ENCODE peak calls at places on chromosomes 6 and 20, in seven cellular contexts. Y is naive thymus-derived CD8-positive, alpha-beta T cell; R is NCI-H345; F is nucleus accumbens; U is NCI-H1105; W is frontal cortex; Q is left colon. T is an unnamed sample.

GRCh38 chr6:9933674-9934073 is 481.2 kb downstream of the TFAP2A start:
- DNase-seq in Y (no peak), R (no peak), F (no peak), U (no peak), W (no peak), Q (no peak), T (no peak)

GRCh38 chr6:143063631-143064030 is 2.9 kb downstream of the AIG1 start:
- DNase-seq in Y (no peak), R (no peak), F (no peak), U (no peak), W (no peak), Q (no peak), T (no peak)

GRCh38 chr6:1923454-1923853 is 313.7 kb downstream of the FOXC1 start:
- DNase-seq in Y (no peak), R (no peak), F (no peak), U (no peak), W (no peak), Q (no peak), T (no peak)

GRCh38 chr20:23097636-23098580 is 11.8 kb upstream of the CD93 start:
- DNase-seq in Y (no peak), R (no peak), F (no peak), U (no peak), W (no peak), Q (no peak), T (no peak)

GRCh38 chr6:136174510-136174909 is 75.6 kb downstream of the MTFR2 start:
- DNase-seq in Y (no peak), R (no peak), F (no peak), U (no peak), W (no peak), Q (no peak), T (no peak)

GRCh38 chr6:46468611-46469010 is 22.6 kb downstream of the RCAN2 start:
- DNase-seq in Y (no peak), R (no peak), F (no peak), U (no peak), W (no peak), Q (no peak), T (no peak)

GRCh38 chr20:57450419-57450818 is 59.2 kb downstream of the RBM38 start:
- DNase-seq in Y (peak), R (no peak), F (no peak), U (no peak), W (no peak), Q (peak), T (no peak)

GRCh38 chr20:35093245-35093884 is 758 bp upstream of the TRPC4AP start:
- DNase-seq in Y (no peak), R (no peak), F (no peak), U (no peak), W (no peak), Q (no peak), T (no peak)

GRCh38 chr20:23622839-23623343 is 14.9 kb downstream of the CST3 start:
- DNase-seq in Y (no peak), R (peak), F (no peak), U (no peak), W (no peak), Q (peak), T (no peak)

GRCh38 chr6:21816231-21816630 is 222.7 kb downstream of the SOX4 start:
- DNase-seq in Y (no peak), R (no peak), F (no peak), U (no peak), W (no peak), Q (no peak), T (no peak)

GRCh38 chr6:2503816-2504494 is 246.8 kb downstream of the MYLK4 start:
- DNase-seq in Y (no peak), R (no peak), F (no peak), U (no peak), W (no peak), Q (no peak), T (no peak)

GRCh38 chr6:118317581-118318563 is 230.2 kb upstream of the PLN start:
- DNase-seq in Y (no peak), R (no peak), F (no peak), U (no peak), W (no peak), Q (no peak), T (no peak)

GRCh38 chr6:107061125-107062020 is 33.4 kb downstream of the MTRES1 start:
- DNase-seq in Y (peak), R (no peak), F (no peak), U (no peak), W (no peak), Q (no peak), T (no peak)

GRCh38 chr20:64003970-64004725 is 23.2 kb downstream of the PRPF6 start:
- DNase-seq in Y (no peak), R (no peak), F (no peak), U (no peak), W (no peak), Q (no peak), T (no peak)

GRCh38 chr20:54188132-54188835 is 14.5 kb upstream of the CYP24A1 start:
- DNase-seq in Y (no peak), R (no peak), F (no peak), U (no peak), W (no peak), Q (no peak), T (no peak)

GRCh38 chr6:81772741-81773140 is 20.3 kb upstream of the TENT5A start:
- DNase-seq in Y (no peak), R (no peak), F (no peak), U (no peak), W (no peak), Q (no peak), T (no peak)

GRCh38 chr6:79070206-79070825 is 7.7 kb downstream of the PHIP start:
- DNase-seq in Y (no peak), R (no peak), F (no peak), U (no peak), W (no peak), Q (no peak), T (no peak)

GRCh38 chr20:48705208-48706115 is 122.3 kb downstream of the PREX1 start:
- DNase-seq in Y (no peak), R (no peak), F (no peak), U (no peak), W (no peak), Q (no peak), T (no peak)

T was measured in left lobe of liver.